ENCODE peak calls at places on chromosomes 5 and 9, in eight cellular contexts. I is ovary, P is fibroblast of mammary gland, Y is foreskin fibroblast, C is gastrocnemius medialis, B is fibroblast of lung, E is lung, N is stomach. J is an unnamed sample.

GRCh38 chr9:111897831-111898144 is 1.2 kb downstream of the UGCG start:
- DNase-seq in I (no peak), P (peak; percentile 39), Y (no peak), C (no peak), B (peak; percentile 48), E (no peak), N (no peak), J (no peak)

GRCh38 chr9:68804911-68805889 is 100.2 kb downstream of the PIP5K1B start:
- DNase-seq in I (no peak), P (no peak), Y (no peak), C (no peak), B (no peak), E (peak; percentile 65), N (no peak), J (no peak)

GRCh38 chr5:142283304-142283703 is 41.5 kb downstream of the SPRY4 start:
- DNase-seq in I (no peak), P (no peak), Y (no peak), C (no peak), B (no peak), E (no peak), N (no peak), J (no peak)

GRCh38 chr5:30561771-30562170 is 631.7 kb upstream of the CDH6 start:
- DNase-seq in I (no peak), P (no peak), Y (no peak), C (no peak), B (no peak), E (no peak), N (no peak), J (no peak)

GRCh38 chr5:1324719-1325190 is 20.1 kb downstream of the CLPTM1L start:
- DNase-seq in I (no peak), P (no peak), Y (no peak), C (peak; percentile 64), B (no peak), E (no peak), N (no peak), J (no peak)

GRCh38 chr9:81562221-81563019 is 126.9 kb downstream of the TLE1 start:
- DNase-seq in I (no peak), P (peak; percentile 82), Y (peak; percentile 81), C (peak; percentile 82), B (peak; percentile 92), E (peak; percentile 45), N (peak; percentile 62), J (no peak)

GRCh38 chr5:142310803-142311202 is 14.0 kb downstream of the SPRY4 start:
- DNase-seq in I (no peak), P (no peak), Y (no peak), C (no peak), B (no peak), E (no peak), N (no peak), J (no peak)

GRCh38 chr9:132703336-132703735 is 33.1 kb downstream of the GTF3C4 start:
- DNase-seq in I (no peak), P (peak; percentile 12), Y (peak; percentile 6), C (no peak), B (peak; percentile 10), E (no peak), N (no peak), J (no peak)

GRCh38 chr5:74595143-74595915 is 45.2 kb downstream of the ENC1 start:
- DNase-seq in I (no peak), P (no peak), Y (peak; percentile 20), C (no peak), B (peak; percentile 97), E (no peak), N (no peak), J (no peak)

GRCh38 chr9:114287763-114288232 is 35.1 kb upstream of the ORM1 start:
- DNase-seq in I (peak; percentile 16), P (no peak), Y (no peak), C (no peak), B (no peak), E (no peak), N (no peak), J (peak; percentile 20)

GRCh38 chr5:110884005-110884404 is 145.2 kb downstream of the SLC25A46 start:
- DNase-seq in I (no peak), P (peak; percentile 53), Y (peak; percentile 6), C (no peak), B (peak; percentile 32), E (no peak), N (no peak), J (no peak)

GRCh38 chr9:70392189-70392588 is 22.3 kb downstream of the KLF9 start:
- DNase-seq in I (no peak), P (no peak), Y (no peak), C (no peak), B (no peak), E (no peak), N (no peak), J (no peak)

GRCh38 chr5:59042683-59043082 is 459.8 kb downstream of the RAB3C start:
- DNase-seq in I (no peak), P (peak; percentile 81), Y (no peak), C (peak; percentile 48), B (peak; percentile 79), E (no peak), N (peak; percentile 32), J (no peak)

GRCh38 chr5:2908086-2908485 is 156.6 kb upstream of the IRX2 start:
- DNase-seq in I (no peak), P (no peak), Y (no peak), C (no peak), B (no peak), E (no peak), N (no peak), J (no peak)

GRCh38 chr5:179239256-179240135 is 105.8 kb downstream of the ADAMTS2 start:
- DNase-seq in I (no peak), P (no peak), Y (no peak), C (no peak), B (no peak), E (no peak), N (no peak), J (no peak)

GRCh38 chr5:32254987-32255900 is 57.5 kb downstream of the MTMR12 start:
- DNase-seq in I (no peak), P (peak; percentile 78), Y (peak; percentile 56), C (no peak), B (peak; percentile 32), E (no peak), N (no peak), J (no peak)

GRCh38 chr9:126049088-126049487 is 277.5 kb upstream of the MVB12B start:
- DNase-seq in I (no peak), P (no peak), Y (no peak), C (no peak), B (no peak), E (no peak), N (no peak), J (no peak)

GRCh38 chr5:41270423-41271251 is 57.3 kb upstream of the C6 start:
- DNase-seq in I (peak; percentile 50), P (peak; percentile 81), Y (peak; percentile 17), C (no peak), B (peak; percentile 62), E (no peak), N (peak; percentile 30), J (no peak)

GRCh38 chr5:171777420-171777759 is 8.2 kb upstream of the SMIM23 start:
- DNase-seq in I (no peak), P (no peak), Y (no peak), C (no peak), B (no peak), E (no peak), N (no peak), J (no peak)

GRCh38 chr9:16671591-16672137 is 198.8 kb downstream of the BNC2 start:
- DNase-seq in I (no peak), P (peak; percentile 99), Y (peak; percentile 92), C (peak; percentile 40), B (peak; percentile 86), E (no peak), N (no peak), J (no peak)

GRCh38 chr5:131563434-131564228 is 71.4 kb downstream of the RAPGEF6 start:
- DNase-seq in I (no peak), P (no peak), Y (no peak), C (no peak), B (no peak), E (no peak), N (no peak), J (no peak)

DNA sequence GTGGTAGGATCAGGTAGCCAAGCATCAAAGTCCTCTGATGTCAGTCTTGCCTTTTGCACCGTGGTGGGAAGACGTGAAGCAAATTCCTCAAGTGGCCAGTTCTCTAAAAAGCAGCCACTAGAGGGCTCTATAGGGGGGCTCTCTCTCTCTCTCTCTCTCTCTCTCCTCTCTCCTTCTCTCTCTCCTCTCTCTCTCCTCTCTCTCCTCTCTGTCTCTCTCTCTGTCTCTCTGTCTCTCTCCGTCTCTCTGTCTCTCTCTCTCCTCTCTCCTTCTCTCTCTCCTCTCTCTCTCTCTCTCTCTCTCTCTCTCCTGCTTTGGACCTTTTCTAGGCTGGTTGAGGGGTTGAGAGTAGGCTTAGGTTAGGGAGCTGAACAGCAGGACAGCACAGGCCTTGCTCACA is 13.9 kb upstream of the OSMR start:
- DNase-seq in I (no peak), P (peak; percentile 69), Y (no peak), C (no peak), B (peak; percentile 59), E (no peak), N (no peak), J (no peak)
- TF ChIP-seq CTCF in I (no peak), P (peak; percentile 64), Y (peak; percentile 40), C (peak; percentile 33), B (peak; percentile 58), E (peak; percentile 10), N (peak; percentile 82), J (no peak)

DNA sequence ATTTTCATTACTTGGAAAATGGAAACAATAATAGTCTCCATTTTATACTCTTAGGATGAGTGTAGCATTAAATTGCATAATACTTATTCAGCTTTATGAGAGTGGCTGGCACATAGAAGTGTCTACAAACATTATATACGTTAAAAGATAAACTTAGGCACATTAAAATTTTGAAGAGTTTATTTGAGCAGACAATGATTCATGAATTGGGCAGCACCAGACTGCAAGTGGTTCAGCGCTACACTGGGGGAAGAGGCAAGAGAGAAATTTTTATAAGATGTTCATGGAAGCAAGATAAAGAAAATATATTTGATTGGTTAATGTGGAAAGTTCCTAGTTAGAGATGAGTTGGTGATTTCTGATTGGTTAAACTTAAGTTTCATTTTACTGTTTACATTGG is 243.7 kb downstream of the RASEF start:
- DNase-seq in I (no peak), P (no peak), Y (no peak), C (no peak), B (no peak), E (no peak), N (no peak), J (no peak)
- TF ChIP-seq CTCF in I (no peak), P (no peak), Y (no peak), C (no peak), B (no peak), E (no peak), N (no peak), J (no peak)

GRCh38 chr5:95554647-95555548 is at the start of the genes ARSK and SKIC3:
- DNase-seq in I (peak; percentile 93), P (peak; percentile 99), Y (peak; percentile 98), C (peak; percentile 91), B (peak; percentile 99), E (peak; percentile 95), N (peak; percentile 96), J (peak; percentile 68)
- TF ChIP-seq CTCF in I (peak; percentile 46), P (peak; percentile 31), Y (peak; percentile 51), C (peak; percentile 32), B (peak; percentile 54), E (no peak), N (peak; percentile 24), J (no peak)

DNA sequence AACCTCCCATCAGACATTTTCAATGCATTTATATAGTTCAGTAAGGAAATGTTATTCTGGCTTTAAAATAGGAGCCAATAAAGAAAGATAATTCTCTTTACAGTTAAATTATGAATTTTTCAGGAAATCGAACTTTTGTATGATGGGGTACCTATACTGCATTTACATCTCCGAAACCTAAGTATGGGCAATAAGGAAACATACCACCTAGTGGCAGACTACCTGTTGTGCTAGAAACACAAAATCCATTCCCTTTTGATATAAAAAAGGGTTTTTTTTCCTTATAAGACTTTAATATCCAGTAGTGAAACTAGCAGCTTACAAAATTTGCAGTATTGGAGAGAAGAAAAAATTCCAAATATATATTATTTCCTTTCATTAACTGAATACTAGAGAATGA is 21.3 kb upstream of the VLDLR start:
- DNase-seq in I (no peak), P (no peak), Y (no peak), C (no peak), B (no peak), E (no peak), N (no peak), J (no peak)
- TF ChIP-seq CTCF in I (no peak), P (peak; percentile 20), Y (no peak), C (no peak), B (no peak), E (no peak), N (no peak), J (no peak)